ENCODE peak calls at places on chromosomes 6 and 20, in nine cellular contexts. R is effector memory CD4-positive, alpha-beta T cell; C is lower lobe of right lung; Z is A549; B is heart right ventricle; Y is CD4-positive, CD25-positive, alpha-beta regulatory T cell; Q is transverse colon; S is RWPE2; P is stomach. O is an unnamed sample. For H3K9me3, the result is how much of the 10 kb centered on the place peaks cover.

GRCh38 chr6:17705428-17705777 is 1.3 kb downstream of the NUP153 start:
- DNase-seq in R (no peak), C (no peak), Z (peak), B (no peak), Y (no peak), Q (peak), S (no peak), P (peak), O (no peak)

GRCh38 chr6:137776786-137777185 is 90.3 kb upstream of the TNFAIP3 start:
- DNase-seq in R (no peak), C (no peak), Z (no peak), B (no peak), Y (no peak), Q (peak), S (no peak), P (no peak), O (no peak)

GRCh38 chr20:50744143-50744792 is 12.9 kb downstream of the PARD6B start:
- DNase-seq in R (no peak), C (no peak), Z (peak), B (peak), Y (no peak), Q (peak), S (no peak), P (peak), O (no peak)

GRCh38 chr20:58854638-58855471 is 2.3 kb downstream of the GNAS start:
- DNase-seq in R (no peak), C (no peak), Z (no peak), B (no peak), Y (no peak), Q (no peak), S (no peak), P (no peak), O (no peak)

GRCh38 chr20:42530855-42531674 is 658.6 kb downstream of the PTPRT start:
- DNase-seq in R (no peak), C (no peak), Z (peak), B (no peak), Y (peak), Q (no peak), S (no peak), P (no peak), O (no peak)

GRCh38 chr6:32553037-32553742 is 23.1 kb upstream of the HLA-DRB5 start:
- DNase-seq in R (no peak), C (no peak), Z (no peak), B (no peak), Y (no peak), Q (no peak), S (no peak), P (no peak), O (no peak)

GRCh38 chr6:26432622-26433021 is 7.7 kb upstream of the BTN3A3 start:
- DNase-seq in R (no peak), C (no peak), Z (no peak), B (no peak), Y (no peak), Q (no peak), S (no peak), P (no peak), O (no peak)

GRCh38 chr20:37938181-37938775 is 35.4 kb downstream of the VSTM2L start:
- DNase-seq in R (no peak), C (no peak), Z (no peak), B (no peak), Y (no peak), Q (no peak), S (peak), P (no peak), O (no peak)

GRCh38 chr6:111805511-111806181 is 67.6 kb downstream of the FYN start:
- DNase-seq in R (no peak), C (no peak), Z (no peak), B (no peak), Y (peak), Q (no peak), S (no peak), P (no peak), O (no peak)

GRCh38 chr6:90351696-90352095 is 55.1 kb upstream of the BACH2 start:
- DNase-seq in R (no peak), C (no peak), Z (no peak), B (no peak), Y (no peak), Q (no peak), S (no peak), P (no peak), O (no peak)

GRCh38 chr6:29847871-29848630 is 20.4 kb downstream of the HLA-G start:
- DNase-seq in R (peak), C (peak), Z (peak), B (peak), Y (peak), Q (peak), S (no peak), P (peak), O (peak)

GRCh38 chr6:108260126-108260808 is 573 bp downstream of the SNX3 start:
- DNase-seq in R (no peak), C (peak), Z (peak), B (no peak), Y (peak), Q (peak), S (no peak), P (peak), O (no peak)

GRCh38 chr6:43702522-43703440 is 15.2 kb upstream of the MRPS18A start:
- DNase-seq in R (no peak), C (peak), Z (peak), B (peak), Y (peak), Q (peak), S (peak), P (peak), O (no peak)

GRCh38 chr6:33036512-33036911 is 27.1 kb upstream of the HLA-DOA start:
- DNase-seq in R (no peak), C (no peak), Z (no peak), B (no peak), Y (no peak), Q (no peak), S (no peak), P (no peak), O (no peak)

GRCh38 chr6:4470698-4471210 is 305.4 kb upstream of the CDYL start:
- DNase-seq in R (no peak), C (no peak), Z (no peak), B (no peak), Y (no peak), Q (no peak), S (no peak), P (no peak), O (no peak)

GRCh38 chr20:30937790-30938189 is 319.7 kb upstream of the DEFB115 start:
- DNase-seq in R (no peak), C (no peak), Z (no peak), B (no peak), Y (no peak), Q (no peak), S (no peak), P (no peak), O (no peak)
- H3K9me3 ChIP-seq in R (under half), C (under half), Z (under half), B (half or more), Y (under half), Q (under half), S (under half), P (under half), O (under half)

GRCh38 chr6:77055711-77056110 is 407.6 kb downstream of the HTR1B start:
- DNase-seq in R (no peak), C (no peak), Z (no peak), B (no peak), Y (no peak), Q (no peak), S (no peak), P (no peak), O (no peak)
- H3K9me3 ChIP-seq in R (under half), C (under half), Z (under half), B (under half), Y (under half), Q (under half), S (under half), P (under half), O (under half)

DNA sequence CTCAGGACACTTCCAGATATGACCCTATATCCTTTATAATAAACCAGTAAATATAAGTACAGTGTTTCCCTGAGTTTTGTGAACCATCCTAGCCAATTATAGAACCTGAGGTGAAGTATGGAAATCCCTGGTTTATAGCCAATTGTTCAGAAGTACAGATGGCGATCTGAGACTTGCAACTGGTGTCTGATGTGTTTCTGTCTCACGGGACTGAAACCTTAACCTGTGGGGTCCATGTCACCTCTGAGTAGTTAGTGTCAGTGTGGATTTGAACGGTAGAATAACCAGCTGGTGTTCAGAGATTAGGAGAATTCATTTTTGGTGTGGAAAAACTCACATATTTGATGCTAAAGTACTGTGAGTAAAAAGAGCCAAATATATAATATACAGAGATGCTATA is 606.6 kb downstream of the MAFB start:
- DNase-seq in R (no peak), C (no peak), Z (no peak), B (no peak), Y (no peak), Q (no peak), S (no peak), P (no peak), O (no peak)
- H3K9me3 ChIP-seq in R (under half), C (under half), Z (under half), B (under half), Y (under half), Q (under half), S (under half), P (under half), O (under half)

GRCh38 chr6:165272585-165272984 is 36.8 kb downstream of the C6orf118 start:
- DNase-seq in R (no peak), C (no peak), Z (peak), B (no peak), Y (no peak), Q (no peak), S (no peak), P (no peak), O (no peak)

DNA sequence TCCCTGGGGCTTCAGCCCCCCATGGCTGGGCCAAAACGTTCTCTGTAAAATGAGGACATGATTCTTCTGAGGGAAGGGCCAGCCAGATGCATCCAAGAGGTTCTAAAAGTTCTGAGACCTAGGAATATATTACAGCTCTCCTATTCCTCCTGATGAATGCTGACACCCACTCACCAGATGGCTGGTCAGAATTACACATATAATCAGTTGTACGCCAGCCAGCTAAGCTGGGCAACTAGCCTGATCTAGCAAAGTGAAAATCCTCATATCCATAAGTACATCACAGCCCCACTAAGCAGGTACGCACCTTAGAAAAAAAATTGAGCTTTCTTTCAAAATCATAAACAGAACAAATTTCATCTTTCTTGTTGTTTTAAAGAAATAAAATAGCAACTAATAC is 34.8 kb downstream of the C6orf118 start:
- DNase-seq in R (no peak), C (no peak), Z (no peak), B (no peak), Y (no peak), Q (no peak), S (no peak), P (no peak), O (no peak)
- H3K9me3 ChIP-seq in R (under half), C (under half), Z (under half), B (under half), Y (under half), Q (under half), S (under half), P (under half), O (under half)